ENCODE peak calls at places on chromosomes 11 and 22, in six cellular contexts. Q is left cardiac atrium; L is AG08396; B is heart left ventricle; Z is stimulated activated CD8-positive, alpha-beta memory T cell treated with anti-CD3 and anti-CD28 coated beads, Interleukin-4, amount 100 ng/mL, for 48 hours; K is hepatocyte. N is an unnamed sample.

GRCh38 chr11:9210922-9211320 is 54.2 kb downstream of the DENND5A start:
- DNase-seq in Q (no peak), L (peak), B (no peak), Z (no peak), K (no peak), N (peak)

GRCh38 chr22:39568278-39568981 is 2.1 kb upstream of the CACNA1I start:
- DNase-seq in Q (no peak), L (no peak), B (no peak), Z (no peak), K (no peak), N (no peak)

GRCh38 chr11:57641011-57641410 is 8.7 kb downstream of the YPEL4 start:
- DNase-seq in Q (peak), L (peak), B (no peak), Z (no peak), K (peak), N (peak)

GRCh38 chr22:25451480-25452114 is 112.9 kb upstream of the GRK3 start:
- DNase-seq in Q (no peak), L (no peak), B (no peak), Z (no peak), K (no peak), N (no peak)

GRCh38 chr11:43736502-43737193 is 56.1 kb downstream of the HSD17B12 start:
- DNase-seq in Q (no peak), L (peak), B (no peak), Z (no peak), K (no peak), N (peak)

GRCh38 chr22:25420925-25421904 is 143.3 kb upstream of the GRK3 start:
- DNase-seq in Q (no peak), L (no peak), B (no peak), Z (no peak), K (no peak), N (no peak)

GRCh38 chr11:70729949-70730348 is 331.6 kb downstream of the CTTN start:
- DNase-seq in Q (no peak), L (no peak), B (no peak), Z (no peak), K (no peak), N (no peak)

GRCh38 chr11:110337570-110338193 is 41.3 kb upstream of the RDX start:
- DNase-seq in Q (no peak), L (no peak), B (no peak), Z (peak), K (peak), N (no peak)

GRCh38 chr22:49825944-49826602 is 1.6 kb downstream of the BRD1 start:
- DNase-seq in Q (peak), L (peak), B (no peak), Z (peak), K (peak), N (no peak)

GRCh38 chr11:134027671-134028070 is 41.2 kb upstream of the JAM3 start:
- DNase-seq in Q (no peak), L (no peak), B (no peak), Z (no peak), K (no peak), N (no peak)